ENCODE peak calls at places on chromosome 18, in eight cellular contexts. J is brain microvascular endothelial cell, N is GM13977, C is stomach, D is AML-193, E is heart left ventricle, Z is Kasumi-1, I is amniotic stem cell. W is an unnamed sample.
A peak's percentile ranks its signal among the peaks of the same experiment; 100 is the strongest.

GRCh38 chr18:36297419-36298112 is at the start of gene FHOD3:
- DNase-seq in E (peak; percentile 81), C (peak; percentile 54), I (no peak), J (no peak), N (peak; percentile 92), D (no peak), Z (no peak), W (no peak)

GRCh38 chr18:58117685-58118403 is 73.8 kb downstream of the NEDD4L start:
- DNase-seq in Z (no peak), J (peak; percentile 69), N (no peak), E (no peak), I (no peak), C (peak; percentile 67), D (no peak), W (peak; percentile 31)

GRCh38 chr18:12008181-12008767 is 27.0 kb downstream of the IMPA2 start:
- DNase-seq in C (peak; percentile 64), I (no peak), E (no peak), J (no peak), D (no peak), Z (no peak), N (no peak), W (no peak)

GRCh38 chr18:26911840-26912239 is 46.3 kb upstream of the AQP4 start:
- DNase-seq in Z (no peak), D (no peak), I (no peak), N (no peak), E (no peak), C (no peak), J (no peak), W (no peak)

GRCh38 chr18:286515-287310 is 18.9 kb upstream of the THOC1 start:
- DNase-seq in J (peak; percentile 6), C (no peak), D (peak; percentile 10), N (no peak), Z (peak; percentile 55), E (no peak), I (peak; percentile 43), W (no peak)

GRCh38 chr18:23921716-23922285 is 92.8 kb upstream of the TTC39C start:
- DNase-seq in J (no peak), C (no peak), N (no peak), Z (no peak), D (no peak), I (no peak), E (no peak), W (no peak)

GRCh38 chr18:23311346-23312103 is 141.6 kb upstream of the RIOK3 start:
- DNase-seq in I (peak; percentile 35), Z (no peak), E (peak; percentile 62), D (peak; percentile 15), J (peak; percentile 89), C (no peak), N (no peak), W (no peak)

GRCh38 chr18:74407888-74408287 is 49.2 kb downstream of the DIPK1C start:
- DNase-seq in D (no peak), Z (no peak), I (no peak), E (no peak), C (no peak), J (no peak), N (peak; percentile 30), W (no peak)

GRCh38 chr18:13579874-13580273 is 146.5 kb downstream of the FAM210A start:
- DNase-seq in Z (peak; percentile 20), D (no peak), N (no peak), J (no peak), I (no peak), C (no peak), E (no peak), W (no peak)

GRCh38 chr18:72700961-72701710 is 157.0 kb upstream of the CBLN2 start:
- DNase-seq in N (no peak), Z (peak; percentile 67), C (no peak), D (peak; percentile 13), J (peak; percentile 2), E (no peak), I (peak; percentile 30), W (no peak)

GRCh38 chr18:3217930-3218647 is 1.7 kb downstream of the MYOM1 start:
- DNase-seq in N (no peak), C (peak; percentile 41), Z (no peak), I (no peak), E (no peak), J (peak; percentile 54), D (no peak), W (peak; percentile 14)

GRCh38 chr18:25192065-25192464 is 159.9 kb downstream of the ZNF521 start:
- DNase-seq in N (no peak), D (no peak), J (no peak), C (no peak), E (no peak), Z (no peak), I (no peak), W (no peak)

GRCh38 chr18:4016391-4017049 is 438.6 kb downstream of the DLGAP1 start:
- DNase-seq in J (no peak), Z (no peak), N (peak; percentile 17), C (no peak), D (no peak), I (no peak), E (no peak), W (no peak)

GRCh38 chr18:74942319-74942910 is 266.5 kb downstream of the PTGR3 start:
- DNase-seq in Z (no peak), D (no peak), N (peak; percentile 16), C (no peak), J (no peak), E (no peak), I (no peak), W (no peak)

GRCh38 chr18:44958450-44958849 is 277.8 kb downstream of the SETBP1 start:
- DNase-seq in J (no peak), N (no peak), I (no peak), C (no peak), Z (no peak), E (no peak), D (no peak), W (no peak)

GRCh38 chr18:31325051-31325450 is 7.1 kb downstream of the DSG1 start:
- DNase-seq in N (no peak), Z (no peak), I (no peak), E (peak; percentile 18), D (no peak), C (no peak), J (peak; percentile 93), W (no peak)

GRCh38 chr18:60053747-60054304 is 154.0 kb downstream of the PMAIP1 start:
- DNase-seq in E (no peak), J (peak; percentile 96), C (no peak), N (no peak), Z (no peak), I (peak; percentile 96), D (no peak), W (peak; percentile 93)

GRCh38 chr18:3367491-3368091 is 82.4 kb upstream of the TGIF1 start:
- DNase-seq in N (no peak), Z (no peak), J (peak; percentile 6), D (no peak), E (no peak), I (no peak), C (no peak), W (peak; percentile 64)

GRCh38 chr18:59909289-59910036 is 9.7 kb downstream of the PMAIP1 start:
- DNase-seq in J (no peak), N (no peak), D (no peak), Z (no peak), C (no peak), I (no peak), E (no peak), W (no peak)

GRCh38 chr18:44856157-44856556 is 175.5 kb downstream of the SETBP1 start:
- DNase-seq in N (no peak), D (no peak), I (no peak), Z (peak; percentile 16), J (no peak), E (no peak), C (no peak), W (no peak)

GRCh38 chr18:31281437-31281836 is 36.5 kb upstream of the DSG1 start:
- DNase-seq in E (no peak), D (no peak), Z (no peak), I (no peak), J (no peak), N (no peak), C (no peak), W (no peak)

GRCh38 chr18:7945882-7946281 is 378.8 kb downstream of the PTPRM start:
- DNase-seq in D (no peak), J (peak; percentile 93), C (no peak), E (no peak), Z (no peak), N (no peak), I (peak; percentile 59), W (peak; percentile 73)

GRCh38 chr18:42534313-42534712 is 579.3 kb downstream of the PIK3C3 start:
- DNase-seq in E (no peak), Z (no peak), I (no peak), N (no peak), J (no peak), C (no peak), D (no peak), W (no peak)

GRCh38 chr18:44852818-44853217 is 172.1 kb downstream of the SETBP1 start:
- DNase-seq in Z (no peak), N (no peak), E (peak; percentile 32), J (no peak), D (no peak), C (no peak), I (no peak), W (no peak)

GRCh38 chr18:56770873-56771272 is 119.7 kb downstream of the WDR7 start:
- DNase-seq in E (no peak), I (no peak), J (no peak), D (no peak), Z (no peak), N (no peak), C (no peak), W (no peak)

GRCh38 chr18:48848641-48849143 is 102.1 kb downstream of the SMAD7 start:
- DNase-seq in J (no peak), C (no peak), Z (no peak), D (no peak), N (no peak), I (no peak), E (peak; percentile 67), W (no peak)

GRCh38 chr18:27094621-27095020 is 90.5 kb downstream of the CHST9 start:
- DNase-seq in E (no peak), Z (no peak), I (no peak), N (no peak), C (no peak), J (no peak), D (no peak), W (no peak)

GRCh38 chr18:61132036-61132435 is 201.2 kb upstream of the CDH20 start:
- DNase-seq in D (no peak), Z (no peak), E (no peak), I (no peak), N (no peak), C (no peak), J (no peak), W (no peak)

GRCh38 chr18:9757851-9758587 is 49.9 kb downstream of the RAB31 start:
- DNase-seq in I (no peak), D (peak; percentile 38), J (peak; percentile 69), Z (no peak), E (no peak), C (no peak), N (no peak), W (no peak)

GRCh38 chr18:9914584-9915290 is 921 bp downstream of the VAPA start:
- DNase-seq in I (no peak), E (peak; percentile 69), C (peak; percentile 88), N (peak; percentile 35), Z (peak; percentile 60), J (peak; percentile 72), D (peak; percentile 51), W (peak; percentile 58)

W was measured in HS-27A.